ENCODE peak calls at places on chromosomes 7 and 10, in five cellular contexts. L, V, X, U and H are unnamed samples.

GRCh38 chr10:10824611-10825148 is 193.0 kb upstream of the CELF2 start:
- DNase-seq in L (peak), V (peak), X (no peak), U (no peak), H (peak)

GRCh38 chr10:86165666-86166065 is 200.9 kb downstream of the GRID1 start:
- DNase-seq in L (no peak), V (no peak), X (no peak), U (no peak), H (no peak)

GRCh38 chr7:19665399-19666008 is 43.3 kb downstream of the POLR1F start:
- DNase-seq in L (no peak), V (peak), X (peak), U (peak), H (peak)

GRCh38 chr10:21975378-21975990 is 28.0 kb downstream of the DNAJC1 start:
- DNase-seq in L (no peak), V (no peak), X (no peak), U (no peak), H (no peak)

GRCh38 chr10:28561531-28561930 is 28.6 kb downstream of the WAC start:
- DNase-seq in L (no peak), V (no peak), X (no peak), U (no peak), H (no peak)

GRCh38 chr7:154598405-154598804 is 404.5 kb downstream of the PAXIP1 start:
- DNase-seq in L (no peak), V (no peak), X (no peak), U (no peak), H (no peak)

GRCh38 chr10:5913736-5914135 is 23.7 kb downstream of the FBH1 start:
- DNase-seq in L (no peak), V (peak), X (no peak), U (no peak), H (no peak)

GRCh38 chr7:94874036-94874745 is 33.2 kb upstream of the PPP1R9A start:
- DNase-seq in L (no peak), V (no peak), X (no peak), U (no peak), H (no peak)

DNA sequence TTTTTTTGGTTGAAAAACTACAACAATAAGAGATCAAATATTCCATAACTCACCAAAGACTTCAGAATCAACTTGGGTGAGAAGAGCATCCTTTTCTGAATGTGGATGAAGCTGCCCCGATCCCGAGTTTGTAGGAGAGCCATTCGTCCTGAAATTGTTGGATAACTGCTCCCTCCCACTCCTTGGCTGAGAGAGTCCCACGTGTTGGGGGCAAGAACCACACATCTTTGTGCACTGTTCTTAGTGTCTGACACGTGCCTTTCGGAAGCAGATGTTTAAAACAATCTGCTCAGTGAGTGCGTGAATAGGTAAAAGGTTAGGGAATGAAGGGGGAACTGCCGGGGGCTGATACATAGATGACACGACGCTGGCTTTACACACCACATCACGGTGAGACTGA is 575.7 kb downstream of the PTPRN2 start:
- DNase-seq in L (no peak), V (no peak), X (no peak), U (no peak), H (no peak)
- H3K4me3 ChIP-seq in L (no peak), V (no peak), X (no peak), U (no peak), H (no peak)

DNA sequence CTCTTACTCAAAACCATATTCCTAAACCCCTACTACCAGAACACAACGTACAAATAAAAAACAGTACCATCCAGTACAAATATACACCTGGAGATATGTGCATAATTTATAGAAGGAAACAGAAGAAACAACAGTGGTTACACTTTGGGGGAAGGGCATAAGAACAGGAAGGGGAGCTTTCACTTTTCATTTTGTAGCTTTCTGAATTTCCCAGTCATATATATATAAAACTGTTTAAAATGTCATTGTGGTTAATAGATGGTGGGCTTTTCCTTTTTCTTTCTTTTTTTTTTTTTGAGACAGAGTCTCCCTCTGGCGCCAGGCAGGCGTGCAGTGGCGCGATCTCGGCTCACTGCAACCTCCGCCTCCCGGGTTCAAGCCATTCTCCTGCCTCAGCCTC is 47.2 kb downstream of the MALSU1 start:
- DNase-seq in L (no peak), V (no peak), X (peak), U (no peak), H (no peak)
- H3K4me3 ChIP-seq in L (no peak), V (no peak), X (peak), U (no peak), H (no peak)

DNA sequence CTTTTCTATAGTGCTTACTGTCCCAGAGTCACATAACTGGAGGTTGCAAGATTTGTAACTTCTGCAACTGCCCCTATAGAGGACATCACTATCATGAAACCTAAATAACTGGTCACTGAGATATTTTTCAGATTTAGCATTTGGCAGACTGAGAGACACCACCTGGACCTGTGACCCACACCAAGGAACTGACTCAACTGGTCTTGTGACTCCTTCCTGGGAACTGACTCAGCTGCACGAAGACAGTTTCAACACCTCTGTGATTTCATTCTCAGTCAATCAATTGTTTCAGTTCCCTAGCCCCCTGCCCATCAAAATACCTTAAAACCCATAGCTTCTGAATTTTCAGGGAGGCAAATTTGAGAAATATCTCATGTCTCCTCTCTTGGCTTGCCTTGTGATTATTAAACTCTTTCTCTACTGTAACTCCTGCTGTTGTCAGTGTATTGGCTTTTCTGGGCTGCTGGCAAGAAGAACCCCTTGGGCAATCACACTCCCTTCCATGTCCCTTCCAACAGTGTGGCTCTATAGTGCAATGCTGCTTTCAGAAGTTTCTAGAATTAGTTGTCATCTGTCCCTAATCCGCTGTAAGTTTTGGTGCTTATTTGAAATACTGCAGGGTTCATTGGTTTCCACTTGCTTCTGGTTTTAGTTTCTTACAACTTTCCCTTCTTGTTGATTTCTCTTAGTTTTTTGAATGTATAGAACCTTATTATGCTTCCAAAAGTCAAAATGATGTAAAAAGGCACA is 127.8 kb upstream of the ADCY1 start:
- DNase-seq in L (no peak), V (no peak), X (no peak), U (no peak), H (no peak)
- H3K4me3 ChIP-seq in L (no peak), V (no peak), X (no peak), U (no peak), H (no peak)

GRCh38 chr10:112754001-112754411 is 196.0 kb upstream of the TCF7L2 start:
- DNase-seq in L (peak), V (no peak), X (no peak), U (no peak), H (no peak)

GRCh38 chr10:112758961-112759360 is 191.1 kb upstream of the TCF7L2 start:
- DNase-seq in L (no peak), V (no peak), X (no peak), U (no peak), H (no peak)

GRCh38 chr10:112752268-112752667 is 197.8 kb upstream of the TCF7L2 start:
- DNase-seq in L (peak), V (no peak), X (no peak), U (no peak), H (no peak)

GRCh38 chr10:112756118-112756512 is 193.9 kb upstream of the TCF7L2 start:
- DNase-seq in L (no peak), V (no peak), X (no peak), U (peak), H (no peak)

GRCh38 chr10:112755446-112756117 is 194.5 kb upstream of the TCF7L2 start:
- DNase-seq in L (no peak), V (no peak), X (no peak), U (peak), H (no peak)
- H3K4me3 ChIP-seq in L (no peak), V (no peak), X (no peak), U (no peak), H (no peak)